ENCODE peak calls at places on chromosomes 5 and 9, in six cellular contexts. V, S, X, T, U and L are unnamed samples.

GRCh38 chr5:448061-448765 is 5.2 kb downstream of the EXOC3 start:
- DNase-seq in V (peak; percentile 41), T (no peak), S (no peak), U (no peak), X (peak; percentile 57), L (no peak)

GRCh38 chr5:96066386-96066719 is 104.7 kb upstream of the ELL2 start:
- DNase-seq in T (no peak), V (no peak), U (peak; percentile 58), X (no peak), S (no peak), L (no peak)

GRCh38 chr9:129455151-129455995 is 165.5 kb downstream of the C9orf50 start:
- DNase-seq in U (no peak), X (no peak), V (no peak), T (no peak), S (no peak), L (no peak)

GRCh38 chr5:122165574-122166021 is 36.3 kb downstream of the ZNF474 start:
- DNase-seq in X (no peak), V (no peak), U (peak; percentile 91), T (no peak), S (no peak), L (no peak)

GRCh38 chr5:15719784-15720183 is 219.8 kb downstream of the FBXL7 start:
- DNase-seq in U (no peak), X (no peak), T (no peak), V (no peak), S (no peak), L (no peak)

GRCh38 chr5:141960018-141960417 is 2.0 kb upstream of the PCDH12 start:
- DNase-seq in X (no peak), V (no peak), S (peak; percentile 33), T (no peak), U (no peak), L (no peak)

GRCh38 chr5:173535166-173535975 is 81.1 kb downstream of the BOD1 start:
- DNase-seq in X (no peak), U (peak; percentile 46), S (no peak), V (no peak), T (no peak), L (no peak)

GRCh38 chr9:132753593-132753880 is 83.3 kb downstream of the GTF3C4 start:
- DNase-seq in V (no peak), T (no peak), X (no peak), U (no peak), S (no peak), L (no peak)

DNA sequence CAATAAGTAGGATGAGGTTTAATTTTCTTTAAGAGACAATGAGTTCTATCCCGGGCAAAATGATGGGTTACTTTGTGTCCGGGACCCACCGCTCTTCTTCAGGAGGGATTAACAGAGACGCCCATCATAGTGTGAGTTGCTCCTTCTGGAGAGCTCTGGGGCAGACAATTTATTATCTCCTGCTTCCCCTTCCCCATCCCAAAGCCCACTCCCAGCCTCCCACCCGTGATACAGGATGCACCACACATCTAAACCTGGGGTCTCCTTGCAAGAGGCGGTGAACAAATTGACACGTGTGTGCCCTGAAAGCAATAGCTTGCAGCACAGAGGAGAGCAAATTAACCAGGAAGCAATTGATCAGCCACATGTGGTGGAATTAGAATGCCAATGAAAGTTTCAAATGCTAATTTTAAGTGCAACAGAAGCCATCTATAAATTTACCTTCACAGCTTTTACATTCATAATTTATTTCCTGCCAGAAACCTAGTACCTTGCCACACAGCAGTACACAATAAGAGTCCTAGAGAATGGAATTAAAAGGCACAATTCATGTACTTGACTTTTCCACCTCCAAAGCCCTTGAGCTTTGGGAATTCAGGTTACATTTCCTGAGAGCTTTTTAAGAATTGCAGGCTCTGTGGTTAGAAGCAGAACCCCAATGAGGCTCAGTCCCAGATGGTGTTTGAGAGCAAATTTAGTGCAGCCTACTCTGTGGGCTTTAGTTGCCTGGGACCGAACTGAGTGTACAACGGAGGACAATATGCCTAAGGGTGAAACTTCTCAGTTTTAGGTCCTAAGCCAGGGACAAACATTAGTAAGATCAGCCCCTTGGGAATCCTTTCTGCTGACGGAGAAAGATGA is 399.6 kb downstream of the MED10 start:
- DNase-seq in T (no peak), V (no peak), U (no peak), X (no peak), S (no peak), L (no peak)
- H3K27ac ChIP-seq in T (peak overlapping the region; percentile 85), V (no peak overlapping the region), U (no peak overlapping the region), X (no peak overlapping the region), S (no peak overlapping the region), L (no peak overlapping the region)

GRCh38 chr5:132471006-132471907 is 19.3 kb downstream of the IRF1 start:
- DNase-seq in U (no peak), X (peak; percentile 11), S (no peak), T (no peak), V (peak; percentile 17), L (no peak)

GRCh38 chr5:132473019-132473531 is 17.5 kb downstream of the IRF1 start:
- DNase-seq in S (no peak), U (no peak), X (peak; percentile 22), T (no peak), V (peak; percentile 76), L (no peak)

GRCh38 chr5:132471944-132472343 is 18.6 kb downstream of the IRF1 start:
- DNase-seq in X (peak; percentile 24), U (no peak), S (no peak), V (peak; percentile 8), T (no peak), L (no peak)

GRCh38 chr5:132473608-132474007 is 17.0 kb downstream of the IRF1 start:
- DNase-seq in X (peak; percentile 8), T (no peak), V (peak; percentile 3), S (no peak), U (no peak), L (no peak)

GRCh38 chr5:132472431-132472830 is 18.1 kb downstream of the IRF1 start:
- DNase-seq in X (peak; percentile 25), U (no peak), S (no peak), V (peak; percentile 4), T (no peak), L (no peak)
- H3K27ac ChIP-seq in X (no peak overlapping the region), U (no peak overlapping the region), S (no peak overlapping the region), V (peak overlapping the region; percentile 41), T (no peak overlapping the region), L (no peak overlapping the region)

GRCh38 chr5:137666901-137667300 is 69.0 kb downstream of the KLHL3 start:
- DNase-seq in V (no peak), S (no peak), X (no peak), U (no peak), T (no peak), L (no peak)
- H3K27ac ChIP-seq in V (no peak overlapping the region), S (no peak overlapping the region), X (no peak overlapping the region), U (no peak overlapping the region), T (no peak overlapping the region), L (no peak overlapping the region)

GRCh38 chr5:72146056-72146455 is 38.8 kb downstream of the MAP1B start:
- DNase-seq in T (no peak), U (no peak), S (no peak), X (no peak), V (no peak), L (no peak)
- H3K27ac ChIP-seq in T (no peak overlapping the region), U (peak overlapping the region; percentile 20), S (no peak overlapping the region), X (peak overlapping the region; percentile 34), V (no peak overlapping the region), L (no peak overlapping the region)

GRCh38 chr5:59107692-59108091 is 524.8 kb downstream of the RAB3C start:
- DNase-seq in T (no peak), U (no peak), S (no peak), V (no peak), X (no peak), L (no peak)

GRCh38 chr5:59115345-59115744 is 532.5 kb downstream of the RAB3C start:
- DNase-seq in V (no peak), T (peak; percentile 14), X (no peak), U (peak; percentile 59), S (no peak), L (no peak)

GRCh38 chr5:59104400-59105117 is 521.7 kb downstream of the RAB3C start:
- DNase-seq in V (no peak), U (no peak), S (no peak), T (no peak), X (no peak), L (no peak)

GRCh38 chr5:59109383-59109782 is 526.5 kb downstream of the RAB3C start:
- DNase-seq in X (no peak), T (no peak), U (no peak), S (no peak), V (no peak), L (no peak)
- H3K27ac ChIP-seq in X (no peak overlapping the region), T (no peak overlapping the region), U (no peak overlapping the region), S (no peak overlapping the region), V (no peak overlapping the region), L (no peak overlapping the region)

GRCh38 chr5:149930754-149931574 is 13.6 kb downstream of the PDE6A start:
- DNase-seq in U (no peak), X (no peak), V (no peak), T (no peak), S (no peak), L (no peak)
- H3K27ac ChIP-seq in U (no peak overlapping the region), X (no peak overlapping the region), V (peak overlapping the region; percentile 4), T (no peak overlapping the region), S (no peak overlapping the region), L (no peak overlapping the region)

GRCh38 chr5:32264954-32265572 is 47.7 kb downstream of the MTMR12 start:
- DNase-seq in V (no peak), T (no peak), S (no peak), X (no peak), U (no peak), L (no peak)

GRCh38 chr5:32265902-32266301 is 46.8 kb downstream of the MTMR12 start:
- DNase-seq in U (no peak), S (no peak), V (no peak), X (no peak), T (no peak), L (no peak)

GRCh38 chr5:32261198-32261597 is 51.5 kb downstream of the MTMR12 start:
- DNase-seq in T (no peak), S (no peak), X (no peak), V (no peak), U (no peak), L (no peak)

GRCh38 chr5:32259033-32259432 is 53.7 kb downstream of the MTMR12 start:
- DNase-seq in U (peak; percentile 32), T (no peak), X (no peak), V (no peak), S (no peak), L (no peak)

GRCh38 chr5:32263683-32264082 is 49.1 kb downstream of the MTMR12 start:
- DNase-seq in T (no peak), V (no peak), U (no peak), S (no peak), X (no peak), L (no peak)
- H3K27ac ChIP-seq in T (no peak overlapping the region), V (no peak overlapping the region), U (no peak overlapping the region), S (no peak overlapping the region), X (peak overlapping the region; percentile 29), L (no peak overlapping the region)

DNA sequence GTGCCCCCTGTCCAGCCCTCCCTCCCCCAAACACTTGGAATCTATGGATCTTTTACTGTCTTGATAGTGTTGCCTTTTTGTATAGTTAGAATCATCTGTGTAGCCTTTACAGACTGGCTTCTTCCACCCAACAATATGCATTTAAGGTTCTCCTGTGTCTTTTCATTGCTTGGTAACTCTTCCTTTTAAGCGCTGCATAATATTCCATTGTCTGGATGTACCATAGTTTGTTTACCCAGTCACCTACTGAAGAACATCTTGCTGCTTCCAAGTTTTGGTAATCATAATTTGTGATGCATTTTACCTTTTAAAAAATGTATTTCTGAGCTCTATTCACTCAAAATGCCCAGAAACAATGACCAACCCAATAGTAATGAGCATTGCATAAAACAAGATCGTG is 17.7 kb upstream of the LMX1B start:
- DNase-seq in V (no peak), U (no peak), T (no peak), S (no peak), X (no peak), L (no peak)
- H3K27ac ChIP-seq in V (no peak overlapping the region), U (no peak overlapping the region), T (no peak overlapping the region), S (no peak overlapping the region), X (no peak overlapping the region), L (no peak overlapping the region)

GRCh38 chr9:136728080-136728547 is 14.6 kb downstream of the LCN10 start:
- DNase-seq in X (peak; percentile 91), S (peak; percentile 93), V (peak; percentile 92), T (peak; percentile 77), U (peak; percentile 85), L (peak; percentile 81)
- H3K27ac ChIP-seq in X (peak overlapping the region; percentile 3), S (no peak overlapping the region), V (peak overlapping the region; percentile 80), T (peak overlapping the region; percentile 57), U (peak overlapping the region; percentile 70), L (peak overlapping the region; percentile 85)